ENCODE peak calls at places on chromosomes 1 and 21, in six cellular contexts. P is K562, X is HepG2, V is WTC11, G is H1, N is GM12878. T is an unnamed sample.

GRCh38 chr21:20997308-20997632 is 939 bp upstream of the NCAM2 start:
- DNase-seq in P (no peak), X (no peak), V (peak), G (peak), N (no peak), T (peak)

GRCh38 chr21:42193131-42193671 is 25.7 kb upstream of the ABCG1 start:
- DNase-seq in P (no peak), X (no peak), V (no peak), G (no peak), N (no peak), T (no peak)

GRCh38 chr1:14735861-14736260 is 137.4 kb downstream of the KAZN start:
- DNase-seq in P (no peak), X (no peak), V (no peak), G (no peak), N (no peak), T (no peak)

GRCh38 chr1:225657462-225657989 is 4.6 kb upstream of the ENAH start:
- DNase-seq in P (no peak), X (peak), V (no peak), G (peak), N (no peak), T (no peak)

GRCh38 chr1:209455133-209455532 is 128.4 kb upstream of the CAMK1G start:
- DNase-seq in P (no peak), X (no peak), V (no peak), G (no peak), N (no peak), T (no peak)

GRCh38 chr1:6158181-6158580 is 21.9 kb downstream of the CHD5 start:
- DNase-seq in P (no peak), X (no peak), V (no peak), G (no peak), N (no peak), T (no peak)

GRCh38 chr21:28427356-28428022 is 565.2 kb downstream of the LTN1 start:
- DNase-seq in P (no peak), X (no peak), V (no peak), G (no peak), N (no peak), T (no peak)

GRCh38 chr1:236774926-236775325 is 20.2 kb upstream of the MTR start:
- DNase-seq in P (no peak), X (peak), V (no peak), G (no peak), N (no peak), T (peak)

GRCh38 chr1:23424171-23424959 is at the start of gene TCEA3:
- DNase-seq in P (no peak), X (peak), V (peak), G (peak), N (no peak), T (peak)

GRCh38 chr1:23430803-23431202 is 6.3 kb upstream of the TCEA3 start:
- DNase-seq in P (no peak), X (no peak), V (no peak), G (no peak), N (no peak), T (no peak)

GRCh38 chr1:23426828-23427227 is 2.3 kb upstream of the TCEA3 start:
- DNase-seq in P (no peak), X (no peak), V (no peak), G (no peak), N (no peak), T (no peak)

GRCh38 chr1:23428136-23428905 is 3.8 kb upstream of the TCEA3 start:
- DNase-seq in P (no peak), X (no peak), V (no peak), G (no peak), N (no peak), T (no peak)

DNA sequence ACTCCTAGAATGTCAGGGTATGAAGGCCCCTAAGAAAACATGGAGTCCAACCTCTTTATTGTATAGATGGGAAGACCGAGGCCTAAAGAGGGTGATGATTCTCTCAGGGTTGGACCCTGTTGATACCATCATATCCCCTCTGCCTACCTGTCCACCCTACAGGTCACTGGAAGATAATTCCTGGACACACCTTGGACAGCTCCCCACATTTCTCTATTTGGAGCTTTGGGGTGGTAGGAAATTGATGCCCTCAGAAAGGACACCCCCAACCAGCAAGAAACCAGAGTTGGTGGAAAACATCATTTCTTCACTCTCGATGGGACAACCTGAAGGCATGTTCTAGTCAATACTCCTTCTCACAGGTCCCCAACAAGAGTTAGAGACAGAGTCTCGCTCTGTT is 3.0 kb upstream of the TCEA3 start:
- DNase-seq in P (no peak), X (no peak), V (no peak), G (no peak), N (no peak), T (no peak)
- TF ChIP-seq CREB1 in P (no peak), X (no peak), V (no peak), G (no peak), N (no peak), T (no peak)

GRCh38 chr1:62198781-62199125 is 4.1 kb downstream of the L1TD1 start:
- DNase-seq in P (no peak), X (peak), V (no peak), G (no peak), N (no peak), T (no peak)
- TF ChIP-seq CREB1 in P (no peak), X (no peak), V (no peak), G (no peak), N (no peak), T (no peak)

GRCh38 chr1:212630159-212630900 is 21.8 kb downstream of the ATF3 start:
- DNase-seq in P (peak), X (peak), V (peak), G (peak), N (no peak), T (peak)
- TF ChIP-seq CREB1 in P (no peak), X (no peak), V (no peak), G (no peak), N (no peak), T (no peak)

GRCh38 chr1:220544901-220545303 is 17.0 kb downstream of the MARK1 start:
- DNase-seq in P (no peak), X (peak), V (peak), G (no peak), N (no peak), T (peak)
- TF ChIP-seq CREB1 in P (no peak), X (no peak), V (no peak), G (no peak), N (no peak), T (no peak)

GRCh38 chr21:44657635-44658183 is at the start of gene KRTAP12-3:
- DNase-seq in P (no peak), X (no peak), V (no peak), G (no peak), N (no peak), T (no peak)

GRCh38 chr21:44653123-44653522 is 1.3 kb downstream of the KRTAP12-4 start:
- DNase-seq in P (peak), X (no peak), V (peak), G (no peak), N (no peak), T (peak)

GRCh38 chr21:44656868-44657267 is 864 bp upstream of the KRTAP12-3 start:
- DNase-seq in P (no peak), X (no peak), V (no peak), G (no peak), N (no peak), T (no peak)

GRCh38 chr21:44653656-44654575 is 543 bp downstream of the KRTAP12-4 start:
- DNase-seq in P (no peak), X (no peak), V (no peak), G (no peak), N (no peak), T (no peak)

DNA sequence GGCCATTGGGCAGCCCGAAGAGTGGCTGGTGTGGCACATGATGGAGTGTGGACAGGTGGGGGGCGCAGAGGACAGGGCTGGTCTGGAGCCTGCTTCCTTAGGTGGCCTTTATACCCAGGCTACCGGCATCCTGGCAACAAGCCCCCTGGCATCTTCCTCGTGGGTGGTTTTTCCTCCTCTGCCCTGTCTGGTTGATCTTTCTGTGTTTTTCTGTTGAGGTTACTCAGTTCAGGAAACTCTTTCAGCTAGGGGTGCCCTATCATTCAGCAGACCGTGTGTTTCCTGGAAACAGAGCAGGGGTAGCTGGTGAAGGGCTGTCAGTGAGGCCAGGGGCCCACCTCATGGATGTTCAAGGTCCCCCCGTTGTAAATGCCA is at the start of gene KRTAP12-4:
- DNase-seq in P (no peak), X (no peak), V (no peak), G (no peak), N (no peak), T (no peak)
- TF ChIP-seq CREB1 in P (no peak), X (no peak), V (no peak), G (no peak), N (no peak), T (no peak)

GRCh38 chr1:180899262-180899661 is 13.4 kb upstream of the KIAA1614 start:
- DNase-seq in P (no peak), X (no peak), V (no peak), G (peak), N (no peak), T (no peak)
- TF ChIP-seq CREB1 in P (no peak), X (no peak), V (no peak), G (no peak), N (no peak), T (no peak)

GRCh38 chr1:212070720-212071302 is 35.3 kb downstream of the DTL start:
- DNase-seq in P (no peak), X (peak), V (no peak), G (no peak), N (no peak), T (peak)
- TF ChIP-seq CREB1 in P (no peak), X (no peak), V (no peak), G (no peak), N (no peak), T (no peak)

DNA sequence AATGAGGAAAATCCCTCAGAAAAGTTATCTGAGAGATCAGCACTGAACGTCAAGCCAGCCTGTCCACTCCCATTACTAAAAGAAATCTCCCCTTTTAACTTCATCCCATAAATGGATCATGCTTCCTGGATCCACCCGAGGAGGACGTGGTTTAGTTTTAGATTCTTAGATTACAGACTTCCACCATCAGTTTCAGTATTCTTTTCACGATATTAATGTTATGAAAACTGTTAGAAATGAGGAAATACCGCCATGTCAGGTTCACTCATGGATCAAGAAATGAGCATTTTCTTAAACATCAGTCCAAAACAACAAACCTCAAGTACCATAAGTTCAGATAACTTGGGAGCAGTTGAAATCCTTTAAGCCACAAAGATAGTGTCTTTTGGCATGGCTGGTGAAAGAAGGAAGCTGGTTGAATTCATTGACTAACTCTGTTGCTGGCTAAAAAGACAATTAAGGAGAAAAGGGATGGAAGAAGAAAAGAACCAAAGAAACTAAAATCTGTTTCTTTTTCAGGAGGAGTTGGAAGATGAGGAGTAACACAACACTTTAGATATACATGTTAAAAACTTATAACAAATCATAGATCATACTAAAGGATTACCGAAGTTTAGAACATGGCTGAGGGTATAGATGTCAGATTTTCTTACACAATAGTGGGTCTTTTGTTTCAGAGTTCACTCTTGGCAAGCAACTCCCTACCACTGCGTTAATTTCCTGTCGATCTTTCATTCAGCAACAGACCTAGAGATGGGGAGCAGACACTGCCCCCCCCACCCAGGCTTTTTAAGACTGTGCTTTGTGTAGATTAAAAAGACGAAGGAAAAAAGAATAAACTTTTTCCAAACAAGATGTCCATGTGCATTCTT is 50.1 kb downstream of the NFIA start:
- DNase-seq in P (no peak), X (no peak), V (no peak), G (no peak), N (no peak), T (no peak)
- TF ChIP-seq CREB1 in P (no peak), X (no peak), V (no peak), G (no peak), N (no peak), T (no peak)

DNA sequence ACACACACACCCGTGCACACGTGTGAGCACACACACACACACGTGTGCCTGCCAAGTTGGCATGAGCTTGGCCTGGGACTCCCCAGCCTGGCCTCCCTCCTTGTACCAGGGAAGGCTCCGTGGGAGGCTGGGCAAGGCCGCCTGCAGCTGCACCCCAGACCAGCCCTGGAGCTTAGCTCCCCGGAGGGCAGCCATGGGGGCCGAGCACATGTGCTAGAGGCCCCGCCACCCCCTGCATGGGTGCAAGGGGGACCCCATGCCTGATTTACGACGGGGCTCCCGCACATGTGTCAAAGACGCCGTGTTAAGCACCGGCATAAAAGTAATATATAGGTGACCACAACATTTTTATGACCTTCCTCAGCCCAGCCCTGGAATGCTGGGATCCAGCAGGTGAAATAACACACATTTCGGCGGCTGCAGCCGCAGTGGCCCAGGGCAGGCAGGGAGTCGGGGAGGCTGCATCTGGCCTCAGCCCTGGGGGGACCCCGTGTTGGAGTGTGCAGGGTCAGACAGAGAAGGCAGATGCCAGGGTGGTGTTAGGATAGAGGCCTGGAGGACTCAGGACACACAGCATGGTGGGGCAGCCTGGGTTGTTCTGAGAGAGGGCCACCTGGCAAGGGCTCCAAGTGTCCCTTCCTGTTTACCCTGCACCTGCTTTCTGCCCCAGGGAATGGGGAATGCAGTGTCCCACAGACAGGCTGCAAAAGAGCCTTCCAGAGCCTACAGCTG is 56.3 kb downstream of the WNT9A start:
- DNase-seq in P (no peak), X (no peak), V (no peak), G (peak), N (no peak), T (no peak)
- TF ChIP-seq CREB1 in P (no peak), X (no peak), V (no peak), G (no peak), N (no peak), T (no peak)